ENCODE peak calls at places on chromosomes 12 and 14, in six cellular contexts. V is stomach, Q is left ventricle myocardium inferior, Z is transverse colon, X is thoracic aorta, D is pancreas. R is an unnamed sample.

GRCh38 chr12:112868459-112869041 is 38.2 kb upstream of the OAS1 start:
- DNase-seq in V (no peak), Q (no peak), Z (no peak), X (no peak), D (no peak), R (no peak)

GRCh38 chr12:127829974-127830543 is 436.9 kb upstream of the TMEM132C start:
- DNase-seq in V (no peak), Q (no peak), Z (no peak), X (no peak), D (no peak), R (no peak)

GRCh38 chr14:104968541-104969401 is 9.4 kb downstream of the AHNAK2 start:
- DNase-seq in V (no peak), Q (no peak), Z (no peak), X (no peak), D (peak; percentile 59), R (no peak)

GRCh38 chr12:58095002-58095401 is 153.6 kb downstream of the ATP23 start:
- DNase-seq in V (no peak), Q (no peak), Z (no peak), X (no peak), D (no peak), R (no peak)

GRCh38 chr12:77601069-77601468 is 229.6 kb upstream of the NAV3 start:
- DNase-seq in V (no peak), Q (no peak), Z (no peak), X (no peak), D (no peak), R (no peak)

GRCh38 chr14:96653597-96653996 is 143.6 kb upstream of the VRK1 start:
- DNase-seq in V (no peak), Q (no peak), Z (no peak), X (no peak), D (no peak), R (no peak)

GRCh38 chr12:107912421-107913004 is 138.0 kb downstream of the ASCL4 start:
- DNase-seq in V (peak; percentile 40), Q (peak; percentile 22), Z (peak; percentile 51), X (no peak), D (peak; percentile 62), R (peak; percentile 38)

GRCh38 chr12:57749061-57749460 is 3.0 kb downstream of the CDK4 start:
- DNase-seq in V (no peak), Q (no peak), Z (no peak), X (no peak), D (no peak), R (no peak)

GRCh38 chr14:78985668-78986073 is 815.5 kb downstream of the NRXN3 start:
- DNase-seq in V (no peak), Q (no peak), Z (no peak), X (no peak), D (no peak), R (no peak)

GRCh38 chr14:96252323-96253052 is 3.5 kb upstream of the BDKRB1 start:
- DNase-seq in V (no peak), Q (no peak), Z (no peak), X (no peak), D (no peak), R (no peak)

GRCh38 chr14:40417777-40418401 is 985.7 kb upstream of the FBXO33 start:
- DNase-seq in V (peak; percentile 25), Q (no peak), Z (no peak), X (no peak), D (no peak), R (no peak)

GRCh38 chr12:100077367-100077766 is 65.3 kb downstream of the BLTP3B start:
- DNase-seq in V (no peak), Q (no peak), Z (no peak), X (no peak), D (no peak), R (no peak)

GRCh38 chr12:63978519-63978918 is 134.0 kb downstream of the SRGAP1 start:
- DNase-seq in V (no peak), Q (no peak), Z (no peak), X (no peak), D (no peak), R (no peak)

GRCh38 chr12:128693771-128694170 is 130.0 kb downstream of the SLC15A4 start:
- DNase-seq in V (no peak), Q (no peak), Z (no peak), X (no peak), D (no peak), R (no peak)

GRCh38 chr12:27076930-27077329 is 5.4 kb downstream of the C12orf71 start:
- DNase-seq in V (no peak), Q (no peak), Z (no peak), X (no peak), D (no peak), R (no peak)

GRCh38 chr12:70052931-70053497 is 190.2 kb upstream of the CNOT2 start:
- DNase-seq in V (peak; percentile 42), Q (no peak), Z (peak; percentile 59), X (peak; percentile 14), D (no peak), R (no peak)

GRCh38 chr14:50830044-50830931 is 674 bp downstream of the NIN start:
- DNase-seq in V (peak; percentile 51), Q (peak; percentile 54), Z (peak; percentile 52), X (no peak), D (peak; percentile 82), R (peak; percentile 55)

GRCh38 chr14:37650356-37651037 is 55.1 kb downstream of the TTC6 start:
- DNase-seq in V (no peak), Q (no peak), Z (no peak), X (no peak), D (no peak), R (no peak)

GRCh38 chr12:99059824-99060526 is 414.9 kb downstream of the APAF1 start:
- DNase-seq in V (no peak), Q (no peak), Z (no peak), X (no peak), D (no peak), R (no peak)

GRCh38 chr14:35940291-35940690 is 114.2 kb downstream of the BRMS1L start:
- DNase-seq in V (no peak), Q (no peak), Z (no peak), X (no peak), D (no peak), R (no peak)

GRCh38 chr12:54390668-54391551 is 6.4 kb upstream of the ZNF385A start:
- DNase-seq in V (peak; percentile 58), Q (peak; percentile 11), Z (peak; percentile 69), X (no peak), D (peak; percentile 73), R (peak; percentile 71)

DNA sequence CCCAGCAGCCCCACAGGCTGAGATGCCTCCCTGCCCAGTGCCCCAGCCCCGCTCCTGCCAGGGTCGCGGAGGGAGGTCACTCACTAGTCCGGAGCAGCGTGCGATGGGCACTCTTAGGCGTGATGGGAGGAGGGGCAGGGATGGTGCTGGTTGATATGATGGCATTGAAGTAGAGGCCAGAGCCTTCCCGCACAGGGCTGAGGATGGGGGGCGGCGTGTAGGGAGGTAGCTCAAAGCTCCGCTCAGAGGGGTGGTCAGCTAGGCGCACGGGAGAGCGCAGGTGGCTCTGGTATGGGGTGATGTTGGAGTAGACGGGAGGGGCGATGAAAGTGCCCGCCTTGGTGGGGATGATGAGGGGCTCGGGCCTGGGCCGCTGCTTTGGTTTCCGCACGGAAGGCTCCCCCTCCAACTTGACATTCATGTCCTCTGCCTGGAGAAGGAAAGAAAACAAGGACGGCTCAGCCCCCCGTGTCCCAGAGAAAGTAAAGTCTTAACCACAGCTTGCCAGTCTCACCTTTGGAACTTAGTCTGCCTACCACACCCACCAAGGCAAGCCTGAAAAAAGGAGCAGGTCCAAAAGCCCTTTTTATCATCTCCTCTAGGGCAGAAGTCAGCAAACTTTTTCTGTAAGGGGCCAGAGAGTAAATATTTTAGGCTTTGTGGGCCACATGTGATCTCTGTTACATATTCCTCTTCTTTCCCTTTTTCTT is 15.5 kb upstream of the PNMA1 start:
- DNase-seq in V (no peak), Q (no peak), Z (no peak), X (no peak), D (no peak), R (no peak)
- H3K27ac ChIP-seq in V (peak overlapping the region; percentile 89), Q (peak overlapping the region; percentile 69), Z (peak overlapping the region; percentile 89), X (no peak overlapping the region), D (no peak overlapping the region), R (no peak overlapping the region)

GRCh38 chr12:116155383-116155782 is 122.1 kb downstream of the MED13L start:
- DNase-seq in V (no peak), Q (no peak), Z (no peak), X (no peak), D (no peak), R (no peak)
- H3K4me1 ChIP-seq in V (peaks cover 25% of the 10 kb centered on the region), Q (peaks cover 77% of the 10 kb centered on the region), Z (peaks cover 32% of the 10 kb centered on the region), X (peaks cover 37% of the 10 kb centered on the region), D (peaks cover 7% of the 10 kb centered on the region), R (peaks cover 17% of the 10 kb centered on the region)

DNA sequence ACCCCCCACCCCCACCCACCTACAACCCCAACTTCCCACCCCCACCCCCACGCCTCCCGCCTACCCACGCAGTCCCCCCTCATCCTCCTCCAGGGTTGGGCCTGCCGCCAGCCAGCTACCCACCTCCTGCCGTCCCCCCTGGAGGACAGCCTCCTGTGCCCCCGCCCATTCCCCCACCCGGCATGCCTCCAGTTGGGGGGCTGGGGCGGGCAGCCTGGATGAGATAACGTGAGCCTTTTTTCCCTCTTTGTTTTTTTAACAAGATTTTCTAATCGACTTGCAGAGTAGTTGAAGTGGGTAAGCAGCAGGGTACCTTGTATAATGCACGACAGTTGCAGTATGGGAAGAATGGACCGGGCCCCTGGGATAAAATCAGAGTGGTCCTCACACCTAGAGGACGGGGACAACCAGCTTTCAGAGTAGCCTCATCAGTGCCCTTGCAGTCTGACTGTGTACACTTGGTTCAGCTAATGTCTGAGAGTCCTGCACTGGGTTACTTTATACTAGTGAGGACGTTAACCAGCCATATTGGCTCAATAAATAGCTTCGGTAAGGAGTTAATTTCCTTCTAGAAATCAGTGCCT is 29.4 kb downstream of the CCNK start:
- DNase-seq in V (no peak), Q (no peak), Z (no peak), X (no peak), D (peak; percentile 70), R (no peak)
- H3K27ac ChIP-seq in V (peak overlapping the region; percentile 69), Q (no peak overlapping the region), Z (peak overlapping the region; percentile 87), X (no peak overlapping the region), D (no peak overlapping the region), R (no peak overlapping the region)

GRCh38 chr12:10171954-10172353 is at the start of gene OLR1:
- DNase-seq in V (no peak), Q (no peak), Z (no peak), X (no peak), D (no peak), R (no peak)

GRCh38 chr12:10170199-10170598 is 1.7 kb downstream of the OLR1 start:
- DNase-seq in V (no peak), Q (no peak), Z (no peak), X (no peak), D (no peak), R (no peak)

GRCh38 chr12:10167588-10167987 is 4.3 kb downstream of the OLR1 start:
- DNase-seq in V (no peak), Q (no peak), Z (no peak), X (no peak), D (no peak), R (no peak)

GRCh38 chr12:10165421-10165820 is 6.5 kb downstream of the OLR1 start:
- DNase-seq in V (no peak), Q (no peak), Z (no peak), X (no peak), D (no peak), R (no peak)

DNA sequence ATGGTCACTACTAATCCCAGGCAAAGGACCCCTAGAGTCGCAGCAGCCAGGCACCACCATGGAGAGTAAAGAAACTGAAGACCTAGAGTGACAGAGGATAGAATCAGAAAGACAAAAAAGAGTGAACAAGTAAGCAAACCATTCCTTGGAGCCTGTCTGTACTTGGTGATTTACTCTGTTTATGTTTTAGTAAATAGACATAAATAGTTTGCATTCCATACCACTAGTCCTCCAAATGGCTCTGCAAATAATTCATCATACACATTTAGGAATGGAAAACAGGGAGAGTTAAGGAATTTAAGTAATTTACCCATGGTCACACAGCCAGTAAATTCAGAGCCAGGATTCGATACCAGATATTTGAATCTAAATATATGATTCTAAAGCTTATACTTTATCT is 2.8 kb downstream of the OLR1 start:
- DNase-seq in V (no peak), Q (no peak), Z (no peak), X (no peak), D (no peak), R (no peak)
- H3K4me1 ChIP-seq in V (no peaks in the 10 kb centered on the region), Q (no peaks in the 10 kb centered on the region), Z (no peaks in the 10 kb centered on the region), X (no peaks in the 10 kb centered on the region), D (no peaks in the 10 kb centered on the region), R (no peaks in the 10 kb centered on the region)

R was measured in CD8-positive, alpha-beta memory T cell.